ENCODE peak calls at places on chromosome 6, in ten cellular contexts. C is GM23338; V is adipocyte; D is CD8-positive, alpha-beta T cell; M is tibial artery; H is pancreas; R is suprapubic skin; P is brain microvascular endothelial cell; F is H1; S is fibroblast of lung. X is an unnamed sample.
A peak's percentile ranks its signal among the peaks of the same experiment; 100 is the strongest.

GRCh38 chr6:151765444-151765886 is 42.0 kb upstream of the ESR1 start:
- DNase-seq in P (peak; percentile 95), S (peak; percentile 83), R (no peak), D (no peak), M (peak; percentile 65), C (peak; percentile 82), F (no peak), H (no peak), V (peak; percentile 94), X (peak; percentile 26)

GRCh38 chr6:57221936-57222683 is at the start of gene RAB23:
- DNase-seq in C (peak; percentile 91), D (peak; percentile 77), S (peak; percentile 85), H (peak; percentile 95), R (peak; percentile 86), P (peak; percentile 67), M (peak; percentile 79), V (peak; percentile 93), F (peak; percentile 96), X (peak; percentile 90)

GRCh38 chr6:5471044-5471443 is 209.7 kb downstream of the FARS2 start:
- DNase-seq in D (peak; percentile 39), M (peak; percentile 36), P (peak; percentile 73), H (peak; percentile 69), F (no peak), V (peak; percentile 84), R (no peak), C (peak; percentile 83), S (peak; percentile 67), X (no peak)

GRCh38 chr6:105886812-105887513 is 199.2 kb upstream of the PRDM1 start:
- DNase-seq in H (no peak), P (no peak), R (no peak), D (no peak), M (no peak), S (no peak), F (no peak), C (no peak), V (no peak), X (no peak)

GRCh38 chr6:54609986-54610385 is 236.6 kb upstream of the FAM83B start:
- DNase-seq in P (no peak), V (peak; percentile 33), H (no peak), S (no peak), C (no peak), F (no peak), R (no peak), M (no peak), D (no peak), X (no peak)

GRCh38 chr6:156718647-156719394 is 58.4 kb upstream of the ARID1B start:
- DNase-seq in P (peak; percentile 91), H (no peak), D (no peak), R (no peak), V (peak; percentile 93), C (peak; percentile 13), M (peak; percentile 80), F (no peak), S (no peak), X (no peak)

GRCh38 chr6:144886682-144887081 is 601.5 kb downstream of the UTRN start:
- DNase-seq in S (no peak), R (no peak), V (no peak), F (no peak), H (no peak), M (no peak), P (no peak), D (no peak), C (no peak), X (no peak)

GRCh38 chr6:131210469-131210868 is 75.2 kb downstream of the AKAP7 start:
- DNase-seq in F (no peak), P (no peak), M (no peak), D (no peak), C (no peak), R (no peak), V (peak; percentile 67), S (no peak), H (no peak), X (no peak)

GRCh38 chr6:50549460-50549859 is 163.9 kb upstream of the TFAP2D start:
- DNase-seq in D (no peak), F (no peak), M (no peak), P (no peak), C (no peak), V (no peak), H (no peak), S (no peak), R (no peak), X (no peak)

GRCh38 chr6:157994126-157994795 is 12.6 kb downstream of the SYNJ2 start:
- DNase-seq in D (no peak), H (peak; percentile 43), F (no peak), S (no peak), C (no peak), R (no peak), V (peak; percentile 52), P (no peak), M (no peak), X (no peak)

GRCh38 chr6:45320349-45320748 is 7.8 kb upstream of the RUNX2 start:
- DNase-seq in C (no peak), S (no peak), H (no peak), M (no peak), P (no peak), V (no peak), D (no peak), F (no peak), R (no peak), X (no peak)

GRCh38 chr6:34272022-34272926 is 23.5 kb upstream of the SMIM29 start:
- DNase-seq in R (no peak), M (peak; percentile 41), F (peak; percentile 53), C (peak; percentile 72), V (no peak), P (no peak), S (no peak), H (no peak), D (no peak), X (no peak)

GRCh38 chr6:72733045-72733444 is 111.2 kb downstream of the KCNQ5 start:
- DNase-seq in P (no peak), F (no peak), C (no peak), D (no peak), S (no peak), H (no peak), M (no peak), R (no peak), V (no peak), X (no peak)

GRCh38 chr6:144581807-144582537 is 296.8 kb downstream of the UTRN start:
- DNase-seq in F (no peak), D (no peak), C (peak; percentile 70), M (no peak), S (peak; percentile 57), P (peak; percentile 38), V (no peak), H (no peak), R (no peak), X (no peak)

GRCh38 chr6:113642714-113643442 is 214.3 kb upstream of the MARCKS start:
- DNase-seq in V (no peak), F (no peak), D (no peak), H (no peak), R (no peak), C (peak; percentile 27), P (no peak), S (peak; percentile 7), M (no peak), X (peak; percentile 65)

GRCh38 chr6:168961257-168961656 is 292.4 kb downstream of the THBS2 start:
- DNase-seq in C (no peak), M (no peak), H (no peak), V (no peak), S (no peak), D (no peak), P (no peak), F (no peak), R (no peak), X (no peak)

GRCh38 chr6:104095661-104096416 is 763.9 kb downstream of the HACE1 start:
- DNase-seq in V (no peak), H (no peak), F (no peak), S (no peak), C (no peak), M (no peak), R (no peak), P (no peak), D (no peak), X (no peak)

GRCh38 chr6:150016324-150017185 is 8.8 kb downstream of the RAET1L start:
- DNase-seq in C (peak; percentile 77), F (peak; percentile 57), D (peak; percentile 29), S (peak; percentile 71), M (peak; percentile 37), R (no peak), V (peak; percentile 85), P (peak; percentile 51), H (no peak), X (peak; percentile 42)
- H3K27me3 ChIP-seq in C (peaks cover 79% of the 10 kb centered on the region), F (peaks cover 36% of the 10 kb centered on the region), D (peaks cover 28% of the 10 kb centered on the region), S (peaks cover 34% of the 10 kb centered on the region), M (peaks cover 63% of the 10 kb centered on the region), R (peaks cover 62% of the 10 kb centered on the region), V (peaks cover 63% of the 10 kb centered on the region), P (peaks cover 40% of the 10 kb centered on the region), H (no peaks in the 10 kb centered on the region), X (peaks cover 1% of the 10 kb centered on the region)

DNA sequence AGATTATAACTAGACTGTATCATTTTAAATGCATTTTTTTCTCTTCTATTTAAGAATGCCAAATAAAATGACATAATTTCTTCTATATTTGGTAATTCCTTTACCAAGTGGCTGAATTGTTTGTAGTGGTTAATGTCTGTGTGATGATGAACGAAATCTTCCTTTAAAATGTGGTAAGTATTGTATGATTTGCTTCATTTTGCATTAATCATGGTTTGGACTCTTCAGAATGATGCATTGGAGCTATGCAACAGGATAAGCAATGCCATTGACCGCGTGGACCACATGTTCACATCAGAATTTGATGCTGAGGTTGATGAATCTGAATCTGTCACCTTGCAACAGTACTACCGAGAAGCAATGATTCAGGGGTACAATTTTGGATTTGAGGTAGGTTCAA is 99.6 kb downstream of the MAP3K4 start:
- DNase-seq in C (no peak), P (no peak), D (no peak), V (no peak), S (no peak), H (no peak), F (no peak), R (no peak), M (no peak), X (no peak)
- H3K36me3 ChIP-seq in C (peaks cover 30% of the 10 kb centered on the region), P (peaks cover 8% of the 10 kb centered on the region), D (peaks cover 34% of the 10 kb centered on the region), V (peaks cover 56% of the 10 kb centered on the region), S (peaks cover 2% of the 10 kb centered on the region), H (peaks cover 30% of the 10 kb centered on the region), F (peaks cover 34% of the 10 kb centered on the region), R (peaks cover 91% of the 10 kb centered on the region), M (peaks cover 91% of the 10 kb centered on the region), X (peaks cover 7% of the 10 kb centered on the region)

GRCh38 chr6:37779111-37779800 is 40.3 kb upstream of the ZFAND3 start:
- DNase-seq in V (peak; percentile 29), P (no peak), S (no peak), R (no peak), C (no peak), D (no peak), F (no peak), H (no peak), M (no peak), X (no peak)
- H3K27me3 ChIP-seq in V (peaks cover 19% of the 10 kb centered on the region), P (no peaks in the 10 kb centered on the region), S (peaks cover 9% of the 10 kb centered on the region), R (no peaks in the 10 kb centered on the region), C (peaks cover 46% of the 10 kb centered on the region), D (no peaks in the 10 kb centered on the region), F (no peaks in the 10 kb centered on the region), H (no peaks in the 10 kb centered on the region), M (no peaks in the 10 kb centered on the region), X (no peaks in the 10 kb centered on the region)

DNA sequence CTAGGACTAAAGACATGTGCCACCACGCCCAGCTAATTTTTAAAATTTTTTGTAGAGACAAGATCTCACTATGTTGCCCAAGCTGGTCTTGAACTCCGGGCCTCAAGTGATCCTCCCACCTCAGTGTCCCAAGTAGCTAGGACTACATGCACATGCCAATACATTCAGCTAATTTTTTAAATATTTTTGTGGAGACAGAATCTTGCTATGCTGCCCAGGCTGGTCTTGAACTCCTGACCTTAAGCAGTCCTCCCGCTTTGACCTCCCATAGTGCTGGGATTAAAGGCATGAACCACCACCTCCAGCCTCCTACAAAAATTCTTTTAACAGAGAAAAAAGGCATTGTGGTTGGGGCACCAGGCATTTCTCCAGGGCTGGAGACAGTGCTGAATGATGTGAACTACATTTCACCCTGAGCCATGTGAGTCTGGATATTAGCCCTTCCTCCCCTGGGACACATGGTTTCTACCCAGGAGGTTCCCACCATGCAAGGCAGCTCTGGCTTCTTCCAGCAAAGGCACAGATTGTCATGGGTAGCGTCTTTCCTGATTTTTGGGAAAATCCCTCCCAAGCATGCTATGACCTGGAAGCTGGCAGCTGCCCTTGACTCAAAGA is 36.3 kb upstream of the CMTR1 start:
- DNase-seq in M (no peak), D (no peak), H (no peak), R (no peak), V (peak; percentile 39), C (no peak), F (no peak), P (peak; percentile 77), S (peak; percentile 24), X (no peak)
- H3K36me3 ChIP-seq in M (peaks cover 39% of the 10 kb centered on the region), D (peaks cover 2% of the 10 kb centered on the region), H (no peaks in the 10 kb centered on the region), R (peaks cover 15% of the 10 kb centered on the region), V (peaks cover 8% of the 10 kb centered on the region), C (peaks cover 7% of the 10 kb centered on the region), F (peaks cover 6% of the 10 kb centered on the region), P (peaks cover 5% of the 10 kb centered on the region), S (no peaks in the 10 kb centered on the region), X (no peaks in the 10 kb centered on the region)